ENCODE peak calls at places on chromosomes 7 and 10, in nine cellular contexts. K is fibroblast of lung, E is A549, R is endothelial cell, Z is cardiac fibroblast, H is SK-N-SH, A is fibroblast of the aortic adventitia, V is neural progenitor cell, O is upper lobe of right lung. G is an unnamed sample.

GRCh38 chr10:68023292-68023691 is 51.8 kb downstream of the HERC4 start:
- DNase-seq in R (no peak), E (no peak), H (no peak), O (no peak), Z (no peak), K (no peak), A (no peak), V (no peak), G (no peak)

GRCh38 chr7:46741924-46742607 is 821.0 kb upstream of the IGFBP3 start:
- DNase-seq in H (peak; percentile 44), V (no peak), K (peak; percentile 68), Z (peak; percentile 33), R (no peak), A (no peak), E (no peak), O (no peak), G (no peak)

GRCh38 chr10:31977440-31978157 is 49.0 kb upstream of the ARHGAP12 start:
- DNase-seq in H (no peak), V (no peak), R (no peak), O (no peak), Z (peak; percentile 65), K (peak; percentile 64), A (peak; percentile 80), E (peak; percentile 68), G (peak; percentile 41)

GRCh38 chr7:120502825-120503224 is 229.8 kb downstream of the KCND2 start:
- DNase-seq in K (no peak), Z (no peak), O (no peak), R (no peak), V (no peak), A (no peak), H (no peak), E (no peak), G (no peak)

GRCh38 chr10:98285416-98285815 is 17.4 kb upstream of the LOXL4 start:
- DNase-seq in H (no peak), R (no peak), V (no peak), Z (no peak), O (no peak), K (no peak), A (peak; percentile 16), E (no peak), G (peak; percentile 19)

GRCh38 chr7:2218444-2218785 is 14.3 kb downstream of the MAD1L1 start:
- DNase-seq in V (no peak), H (no peak), Z (no peak), K (no peak), R (no peak), A (no peak), E (no peak), O (no peak), G (no peak)

GRCh38 chr7:16295558-16295957 is 125.8 kb downstream of the CRPPA start:
- DNase-seq in Z (no peak), K (peak; percentile 72), V (no peak), R (no peak), A (no peak), O (no peak), H (no peak), E (no peak), G (peak; percentile 41)

GRCh38 chr7:157568785-157569584 is 232.2 kb downstream of the DNAJB6 start:
- DNase-seq in O (peak; percentile 74), K (peak; percentile 59), R (no peak), E (no peak), V (peak; percentile 62), Z (peak; percentile 46), A (no peak), H (peak; percentile 75), G (peak; percentile 41)

GRCh38 chr10:78178940-78179339 is 145.3 kb downstream of the RPS24 start:
- DNase-seq in Z (peak; percentile 50), R (no peak), H (no peak), K (peak; percentile 45), A (peak; percentile 49), E (no peak), V (no peak), O (peak; percentile 83), G (peak; percentile 8)

GRCh38 chr7:30434140-30434799 is 44.3 kb downstream of the NOD1 start:
- DNase-seq in H (no peak), O (no peak), E (no peak), K (no peak), Z (no peak), A (no peak), V (no peak), R (no peak), G (no peak)

GRCh38 chr7:158782638-158783490 is 46.4 kb downstream of the ESYT2 start:
- DNase-seq in E (peak; percentile 75), V (peak; percentile 9), Z (peak; percentile 60), A (peak; percentile 62), H (no peak), R (peak; percentile 43), K (no peak), O (no peak), G (peak; percentile 50)

GRCh38 chr7:41292457-41292856 is 410.4 kb downstream of the INHBA start:
- DNase-seq in R (no peak), V (no peak), E (no peak), A (peak; percentile 5), O (no peak), K (peak; percentile 15), Z (no peak), H (no peak), G (no peak)

GRCh38 chr7:95251966-95252365 is 72.4 kb downstream of the PON1 start:
- DNase-seq in A (no peak), O (no peak), Z (no peak), R (no peak), K (no peak), V (no peak), H (no peak), E (no peak), G (no peak)

GRCh38 chr10:79463578-79464496 is 18.4 kb upstream of the ZCCHC24 start:
- DNase-seq in O (no peak), H (no peak), K (no peak), R (no peak), Z (peak; percentile 74), V (no peak), A (peak; percentile 73), E (no peak), G (no peak)

GRCh38 chr10:2592533-2592932 is 474.8 kb upstream of the PFKP start:
- DNase-seq in E (no peak), A (no peak), Z (no peak), R (no peak), K (no peak), V (no peak), H (peak; percentile 58), O (no peak), G (no peak)

GRCh38 chr7:2726316-2727018 is 38.5 kb downstream of the AMZ1 start:
- DNase-seq in K (no peak), A (no peak), H (no peak), Z (no peak), E (no peak), R (no peak), O (peak; percentile 43), V (no peak), G (no peak)

GRCh38 chr7:82442492-82443043 is 1.0 kb downstream of the CACNA2D1 start:
- DNase-seq in V (peak; percentile 31), O (no peak), E (peak; percentile 38), H (peak; percentile 62), R (peak; percentile 22), A (peak; percentile 39), Z (peak; percentile 28), K (peak; percentile 25), G (peak; percentile 39)

GRCh38 chr7:82444220-82445049 is 858 bp upstream of the CACNA2D1 start:
- DNase-seq in H (no peak), K (no peak), V (peak; percentile 64), A (no peak), Z (no peak), R (peak; percentile 5), E (peak; percentile 80), O (peak; percentile 66), G (no peak)

GRCh38 chr7:82445226-82445625 is 1.6 kb upstream of the CACNA2D1 start:
- DNase-seq in K (no peak), O (no peak), E (no peak), H (no peak), Z (no peak), V (peak; percentile 86), A (no peak), R (no peak), G (no peak)

GRCh38 chr7:82443044-82443800 is at the start of gene CACNA2D1:
- DNase-seq in O (peak; percentile 73), R (peak; percentile 69), H (peak; percentile 86), E (no peak), V (peak; percentile 83), A (peak; percentile 33), Z (peak; percentile 40), K (peak; percentile 21), G (peak; percentile 59)

DNA sequence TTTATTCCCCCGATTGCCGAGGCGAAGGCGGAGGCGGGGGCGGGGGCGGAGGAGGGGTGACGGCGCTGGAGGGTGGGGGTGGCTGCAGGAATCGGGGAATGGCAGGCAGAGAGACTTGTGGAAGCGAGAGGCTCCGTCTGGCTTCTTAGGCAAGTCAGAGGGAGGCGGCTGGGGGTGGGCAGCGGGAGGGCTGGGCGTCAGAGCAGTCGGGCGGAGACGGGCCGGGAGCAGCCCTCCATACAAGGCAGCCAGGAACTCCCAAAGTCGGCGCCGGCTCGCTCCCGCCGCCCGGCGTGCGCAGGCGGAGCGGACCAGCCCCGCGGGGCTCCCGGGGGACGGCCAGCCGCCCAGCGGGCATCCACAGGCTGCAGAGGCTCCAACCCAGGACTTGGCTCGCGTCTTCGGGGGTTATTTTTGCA is 233 bp upstream of the CACNA2D1 start:
- DNase-seq in O (peak; percentile 83), V (peak; percentile 83), Z (peak; percentile 97), E (peak; percentile 93), A (peak; percentile 88), R (peak; percentile 74), K (peak; percentile 93), H (peak; percentile 97), G (peak; percentile 87)
- TF ChIP-seq CTCF in O (peak; percentile 19), V (no peak), Z (no peak), E (no peak), A (peak; percentile 13), R (no peak), K (peak; percentile 12), H (no peak), G (no peak)

GRCh38 chr7:29193316-29194205 is 1.0 kb upstream of the CHN2 start:
- DNase-seq in V (peak; percentile 31), Z (no peak), O (no peak), E (no peak), K (no peak), A (no peak), H (no peak), R (no peak), G (no peak)
- TF ChIP-seq CTCF in V (no peak), Z (no peak), O (no peak), E (no peak), K (no peak), A (no peak), H (no peak), R (no peak), G (no peak)

DNA sequence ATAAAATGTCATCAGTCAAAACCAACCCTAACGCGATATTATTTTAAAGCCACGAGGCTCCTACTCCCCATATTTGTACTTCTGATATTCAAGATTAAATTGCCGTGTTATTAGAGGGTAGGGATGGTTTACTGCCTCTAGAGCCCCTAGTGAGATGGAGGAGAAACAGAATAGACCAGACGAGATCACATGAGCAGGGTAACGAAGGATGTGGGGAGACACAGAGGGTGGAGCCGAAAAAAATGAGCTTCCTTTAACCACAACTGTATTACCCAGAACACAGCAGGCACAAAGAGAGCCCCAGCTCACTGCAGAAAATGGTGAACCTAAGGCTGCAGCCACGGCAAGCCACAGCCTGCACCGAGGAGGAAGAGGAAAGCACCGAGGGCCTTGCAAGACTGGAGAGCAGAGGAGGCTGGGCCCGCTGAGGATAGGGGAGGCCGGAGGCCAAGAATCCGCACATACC is 14.3 kb downstream of the ZC3HAV1 start:
- DNase-seq in K (no peak), O (no peak), Z (no peak), H (no peak), A (no peak), V (no peak), E (no peak), R (no peak), G (no peak)
- TF ChIP-seq CTCF in K (no peak), O (no peak), Z (no peak), H (no peak), A (no peak), V (no peak), E (no peak), R (no peak), G (no peak)

GRCh38 chr10:18651324-18652007 is at the start of gene NSUN6:
- DNase-seq in O (peak; percentile 94), K (peak; percentile 88), Z (peak; percentile 91), V (peak; percentile 92), R (peak; percentile 64), H (peak; percentile 82), A (peak; percentile 88), E (peak; percentile 90), G (peak; percentile 87)
- TF ChIP-seq CTCF in O (no peak), K (no peak), Z (no peak), V (no peak), R (no peak), H (no peak), A (no peak), E (no peak), G (no peak)

G was measured in astrocyte of the spinal cord.